ENCODE peak calls at places on chromosome 7, in six cellular contexts. R is SK-N-SH, L is GM10248, N is pancreas, F is H1, B is cardiac fibroblast. D is an unnamed sample.

GRCh38 chr7:137953043-137953691 is 48.7 kb downstream of the CREB3L2 start:
- DNase-seq in L (no peak), N (no peak), B (peak), R (no peak), F (no peak), D (no peak)

GRCh38 chr7:1062296-1063294 is 18.2 kb downstream of the GPR146 start:
- DNase-seq in B (no peak), L (peak), N (no peak), R (no peak), F (no peak), D (no peak)

GRCh38 chr7:28411876-28412662 is at the start of gene CREB5:
- DNase-seq in B (no peak), F (no peak), R (no peak), N (no peak), L (no peak), D (no peak)

GRCh38 chr7:84261509-84261908 is 66.9 kb upstream of the SEMA3A start:
- DNase-seq in L (no peak), B (no peak), R (no peak), F (no peak), N (no peak), D (no peak)

GRCh38 chr7:158617737-158618128 is 30.1 kb upstream of the PTPRN2 start:
- DNase-seq in L (no peak), N (no peak), B (peak), R (no peak), F (no peak), D (no peak)

GRCh38 chr7:154576604-154577003 is 426.3 kb downstream of the PAXIP1 start:
- DNase-seq in N (no peak), L (no peak), F (no peak), B (no peak), R (no peak), D (no peak)

GRCh38 chr7:129866251-129866650 is 86.5 kb downstream of the UBE2H start:
- DNase-seq in R (no peak), N (no peak), F (no peak), B (no peak), L (no peak), D (no peak)

GRCh38 chr7:22255834-22256233 is 101.1 kb downstream of the RAPGEF5 start:
- DNase-seq in N (peak), F (no peak), R (no peak), B (no peak), L (no peak), D (no peak)

GRCh38 chr7:128794020-128794419 is 2.3 kb downstream of the CCDC136 start:
- DNase-seq in L (peak), N (no peak), B (no peak), F (no peak), R (no peak), D (no peak)

GRCh38 chr7:46854958-46855473 is 726.9 kb downstream of the TNS3 start:
- DNase-seq in L (no peak), B (peak), R (no peak), N (no peak), F (no peak), D (no peak)

GRCh38 chr7:6242561-6242960 is 29.9 kb downstream of the CYTH3 start:
- DNase-seq in L (no peak), F (no peak), B (peak), N (no peak), R (no peak), D (no peak)

GRCh38 chr7:157905740-157906461 is 569.1 kb downstream of the DNAJB6 start:
- DNase-seq in R (peak), B (no peak), F (peak), L (no peak), N (no peak), D (no peak)

GRCh38 chr7:26789481-26790175 is 74.8 kb downstream of the SKAP2 start:
- DNase-seq in F (no peak), L (no peak), N (no peak), R (no peak), B (no peak), D (no peak)

GRCh38 chr7:27840314-27840713 is 100.4 kb downstream of the TAX1BP1 start:
- DNase-seq in N (no peak), F (no peak), R (peak), B (no peak), L (peak), D (no peak)

GRCh38 chr7:40598915-40599314 is 464.1 kb downstream of the SUGCT start:
- DNase-seq in B (no peak), F (no peak), N (no peak), L (no peak), R (no peak), D (no peak)

GRCh38 chr7:137343483-137343841 is at the start of gene PTN:
- DNase-seq in F (peak), B (peak), L (no peak), R (peak), N (no peak), D (peak)

GRCh38 chr7:148664319-148664718 is 34.4 kb upstream of the CUL1 start:
- DNase-seq in N (no peak), B (peak), L (no peak), F (no peak), R (no peak), D (no peak)

GRCh38 chr7:43954524-43955228 is 28.4 kb downstream of the UBE2D4 start:
- DNase-seq in N (no peak), R (peak), L (peak), B (peak), F (peak), D (peak)

GRCh38 chr7:885261-885892 is 9.0 kb downstream of the GET4 start:
- DNase-seq in R (no peak), N (no peak), L (no peak), F (no peak), B (no peak), D (no peak)

GRCh38 chr7:22581099-22581498 is 81.1 kb upstream of the STEAP1B start:
- DNase-seq in F (no peak), N (no peak), R (no peak), B (no peak), L (no peak), D (no peak)

GRCh38 chr7:6209340-6209739 is 63.1 kb downstream of the CYTH3 start:
- DNase-seq in R (no peak), B (no peak), N (no peak), F (no peak), L (no peak), D (no peak)

GRCh38 chr7:100897772-100898454 is 2.2 kb upstream of the ACHE start:
- DNase-seq in L (no peak), N (peak), R (no peak), B (no peak), F (no peak), D (no peak)

GRCh38 chr7:108499575-108499974 is 26.4 kb downstream of the PNPLA8 start:
- DNase-seq in F (no peak), B (peak), N (no peak), L (no peak), R (no peak), D (no peak)

GRCh38 chr7:1535100-1535458 is 4.6 kb downstream of the MAFK start:
- DNase-seq in L (no peak), R (no peak), B (no peak), F (no peak), N (peak), D (no peak)

GRCh38 chr7:63043657-63044543 is 954.7 kb upstream of the ZNF722 start:
- DNase-seq in F (no peak), R (no peak), L (no peak), N (no peak), B (no peak), D (no peak)

GRCh38 chr7:139972000-139972399 is 90.8 kb downstream of the PARP12 start:
- DNase-seq in B (no peak), R (no peak), N (no peak), L (no peak), F (no peak), D (no peak)

GRCh38 chr7:101804642-101805401 is 12.6 kb upstream of the CUX1 start:
- DNase-seq in R (no peak), F (peak), B (no peak), L (no peak), N (no peak), D (no peak)

GRCh38 chr7:65475734-65476319 is 102.2 kb downstream of the ZNF92 start:
- DNase-seq in B (peak), L (peak), R (no peak), F (no peak), N (no peak), D (no peak)

GRCh38 chr7:142445019-142445686 is 187.3 kb upstream of the PRSS58 start:
- DNase-seq in F (peak), N (no peak), L (no peak), R (no peak), B (no peak), D (no peak)

GRCh38 chr7:30717181-30717580 is 34.8 kb upstream of the INMT start:
- DNase-seq in R (no peak), L (no peak), B (peak), F (no peak), N (no peak), D (no peak)

GRCh38 chr7:149496642-149497391 is 792 bp downstream of the ZNF746 start:
- DNase-seq in F (peak), L (peak), R (peak), N (peak), B (peak), D (peak)

GRCh38 chr7:1939434-1940401 is 269.6 kb downstream of the ELFN1 start:
- DNase-seq in B (peak), N (no peak), F (no peak), R (no peak), L (peak), D (no peak)

GRCh38 chr7:5657901-5658300 is 123.6 kb downstream of the RNF216 start:
- DNase-seq in F (no peak), R (no peak), L (no peak), B (no peak), N (no peak), D (no peak)

GRCh38 chr7:44147026-44147881 is 6.1 kb upstream of the MYL7 start:
- DNase-seq in L (no peak), F (no peak), N (no peak), B (no peak), R (peak), D (no peak)

GRCh38 chr7:13476881-13477444 is 512.5 kb downstream of the ETV1 start:
- DNase-seq in N (no peak), B (peak), R (no peak), F (no peak), L (no peak), D (no peak)
- TF ChIP-seq CTCF in N (no peak), B (peak), R (peak), F (no peak), L (no peak), D (no peak)

DNA sequence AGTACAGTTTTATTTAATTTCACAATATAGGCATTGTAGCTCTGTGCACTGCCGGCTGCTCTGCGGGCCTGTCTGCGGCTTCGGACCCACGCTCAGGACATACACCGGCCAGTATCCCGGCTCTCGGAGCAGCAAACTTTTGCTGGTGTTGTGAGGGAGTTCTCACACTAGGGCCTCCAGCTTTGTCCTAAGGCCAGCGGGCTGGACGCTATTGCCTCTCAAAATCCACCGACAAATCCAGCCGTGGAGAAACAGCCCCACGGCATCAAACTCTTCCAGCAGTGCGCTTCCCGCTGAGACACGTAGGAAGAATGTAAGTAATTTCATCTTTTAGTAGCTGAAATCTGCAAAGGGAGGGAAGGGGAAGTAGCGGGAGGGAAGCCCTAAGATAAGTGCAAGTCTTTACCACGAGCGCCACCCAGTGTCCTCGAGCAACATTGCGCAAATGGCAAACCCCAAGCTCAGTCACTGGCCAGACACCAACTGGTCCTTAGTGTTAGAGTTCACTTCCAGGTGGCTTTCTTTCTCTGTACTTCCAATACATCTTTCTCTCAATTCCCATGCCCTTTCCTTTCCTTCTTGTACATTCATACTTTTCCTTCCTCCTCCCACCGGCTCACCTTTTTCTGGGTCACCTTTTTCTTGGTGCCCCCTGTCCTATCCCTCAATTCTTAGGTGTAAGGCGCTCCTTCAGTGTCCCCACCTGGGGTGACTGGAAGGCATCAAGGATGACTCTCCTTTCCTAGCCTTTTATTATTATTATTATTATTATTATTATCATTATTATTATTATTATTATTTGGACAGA is 3.0 kb upstream of the DLX5 start:
- DNase-seq in N (peak), B (peak), R (peak), L (peak), F (peak), D (peak)
- TF ChIP-seq CTCF in N (peak), B (peak), R (peak), L (peak), F (peak), D (peak)

GRCh38 chr7:116592041-116592355 is 67.2 kb downstream of the CAV1 start:
- DNase-seq in R (no peak), B (no peak), F (no peak), N (no peak), L (no peak), D (no peak)
- TF ChIP-seq CTCF in R (no peak), B (no peak), F (no peak), N (no peak), L (no peak), D (no peak)

DNA sequence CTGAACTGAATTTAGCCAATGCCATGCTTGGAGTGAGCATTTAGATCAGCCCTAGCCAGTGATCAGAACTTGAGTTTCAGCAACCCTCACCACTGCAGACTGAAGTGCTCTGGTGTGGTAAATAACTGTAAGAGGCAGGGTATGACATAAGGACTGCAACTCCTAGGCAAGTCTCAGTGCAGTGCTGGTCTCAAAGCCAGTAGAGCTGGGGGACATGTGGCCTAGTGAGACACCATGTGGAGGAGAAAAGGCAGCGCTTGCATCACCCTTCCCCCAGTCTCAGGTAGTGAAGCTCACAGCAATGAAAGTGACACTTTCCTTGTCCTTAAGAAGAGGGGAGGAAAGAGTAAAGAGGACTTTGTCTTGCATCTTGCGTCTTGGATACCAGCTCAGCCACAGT is 386.8 kb upstream of the POT1 start:
- DNase-seq in N (no peak), L (no peak), F (peak), R (peak), B (peak), D (no peak)
- TF ChIP-seq CTCF in N (no peak), L (peak), F (peak), R (no peak), B (no peak), D (no peak)

GRCh38 chr7:74253975-74254857 is at the start of gene RFC2:
- DNase-seq in F (peak), B (peak), R (peak), N (peak), L (peak), D (peak)
- TF ChIP-seq CTCF in F (no peak), B (peak), R (no peak), N (no peak), L (no peak), D (no peak)

DNA sequence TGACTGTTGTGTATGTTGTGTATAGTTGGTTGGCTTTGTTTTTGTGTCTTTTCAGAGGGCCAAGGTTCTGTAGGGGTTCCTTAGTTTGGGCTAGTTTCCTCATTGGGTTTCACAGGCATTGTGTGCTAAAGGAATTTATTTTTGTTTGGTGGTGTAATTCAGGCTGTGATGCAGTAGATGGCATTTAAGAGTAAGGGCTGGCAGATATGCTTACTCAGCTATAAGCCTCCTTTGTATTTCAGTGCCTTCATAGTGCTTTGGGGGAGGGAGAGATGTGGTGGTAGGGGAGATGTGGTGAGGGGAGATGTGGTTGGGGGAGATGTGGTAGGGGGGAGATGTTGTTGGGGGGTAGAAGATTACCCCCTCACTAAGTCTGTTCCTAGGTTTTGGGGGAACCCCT is 91.7 kb downstream of the SLC25A40 start:
- DNase-seq in B (peak), R (no peak), N (no peak), L (no peak), F (no peak), D (no peak)
- TF ChIP-seq CTCF in B (peak), R (peak), N (no peak), L (no peak), F (no peak), D (no peak)

GRCh38 chr7:99331002-99331401 is 5.3 kb downstream of the ARPC1A start:
- DNase-seq in L (no peak), F (no peak), B (no peak), R (no peak), N (no peak), D (no peak)

GRCh38 chr7:99324966-99325596 is 617 bp upstream of the ARPC1A start:
- DNase-seq in F (no peak), N (no peak), L (no peak), B (no peak), R (peak), D (no peak)

GRCh38 chr7:99326408-99326782 is 697 bp downstream of the ARPC1A start:
- DNase-seq in N (no peak), B (no peak), L (no peak), R (no peak), F (no peak), D (no peak)

GRCh38 chr7:99324559-99324958 is 1.1 kb upstream of the ARPC1A start:
- DNase-seq in F (no peak), B (no peak), N (no peak), R (no peak), L (no peak), D (no peak)

DNA sequence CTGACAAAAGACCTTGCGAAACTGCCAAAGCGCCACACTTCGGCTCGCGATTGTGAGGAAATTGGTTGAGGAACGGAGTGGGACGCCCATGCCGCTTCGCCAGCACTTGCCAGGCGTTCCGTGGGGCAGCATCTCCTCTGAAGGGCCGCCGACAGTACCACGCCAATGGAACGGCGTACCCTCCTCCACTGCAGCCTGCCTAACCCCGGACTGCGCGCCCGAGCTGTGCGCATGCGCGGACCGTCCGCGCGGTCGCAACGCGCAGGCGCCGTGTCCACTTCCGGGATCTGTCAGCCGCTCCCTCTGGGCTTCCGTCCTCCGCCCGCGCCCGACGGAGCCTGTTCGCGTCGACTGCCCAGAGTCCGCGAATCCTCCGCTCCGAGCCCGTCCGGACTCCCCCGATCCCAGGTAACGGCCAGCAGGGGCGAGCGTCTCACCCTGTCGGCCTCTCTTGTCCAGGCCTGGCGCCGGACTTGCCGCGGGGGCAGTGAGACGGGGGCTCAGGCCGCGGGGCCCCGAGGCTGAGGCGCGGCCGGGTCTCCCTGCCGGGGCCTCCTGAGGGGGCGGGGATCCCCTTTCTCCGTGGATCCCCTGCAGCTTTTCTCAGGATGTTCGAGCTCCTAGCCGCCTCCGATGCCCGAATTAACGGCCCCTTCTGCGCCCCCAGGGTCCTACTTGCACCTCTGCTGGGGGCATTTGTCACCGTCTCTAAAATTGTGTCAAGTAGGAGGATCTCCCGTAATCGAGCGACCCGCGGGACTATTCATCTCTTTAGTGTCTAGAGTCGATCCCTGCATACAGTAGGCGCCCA is at the start of gene ARPC1A:
- DNase-seq in B (peak), L (peak), R (peak), F (peak), N (peak), D (peak)
- TF ChIP-seq CTCF in B (peak), L (no peak), R (peak), F (peak), N (no peak), D (peak)

GRCh38 chr7:123208793-123209192 is 9.0 kb upstream of the SLC13A1 start:
- DNase-seq in L (no peak), N (no peak), B (peak), R (peak), F (no peak), D (no peak)
- TF ChIP-seq CTCF in L (peak), N (peak), B (peak), R (peak), F (no peak), D (no peak)

GRCh38 chr7:151272410-151272809 is 23.9 kb upstream of the SMARCD3 start:
- DNase-seq in B (no peak), F (no peak), L (no peak), N (no peak), R (no peak), D (no peak)
- TF ChIP-seq CTCF in B (no peak), F (no peak), L (no peak), N (no peak), R (no peak), D (peak)

D was measured in AG09319.